ENCODE peak calls at places on chromosomes 12 and 14, in six cellular contexts. One of them, this sample, is unnamed.

GRCh38 chr12:102816816-102817434 is 100.1 kb downstream of the PAH start:
- DNase-seq in EH: peak
- DNase-seq in foreskin melanocyte: no peak
- DNase-seq in AG09319: no peak
- DNase-seq in left ventricle myocardium inferior: no peak
- DNase-seq in CMK: no peak
- DNase-seq in this sample: no peak

GRCh38 chr12:43675048-43675904 is 83.3 kb downstream of the PUS7L start:
- DNase-seq in EH: peak
- DNase-seq in foreskin melanocyte: no peak
- DNase-seq in AG09319: no peak
- DNase-seq in left ventricle myocardium inferior: no peak
- DNase-seq in CMK: no peak
- DNase-seq in this sample: no peak

GRCh38 chr12:92075425-92075891 is 70.2 kb downstream of the BTG1 start:
- DNase-seq in EH: peak
- DNase-seq in foreskin melanocyte: no peak
- DNase-seq in AG09319: no peak
- DNase-seq in left ventricle myocardium inferior: no peak
- DNase-seq in CMK: no peak
- DNase-seq in this sample: no peak

GRCh38 chr14:105589161-105589925 is 63.0 kb downstream of the TMEM121 start:
- DNase-seq in EH: no peak
- DNase-seq in foreskin melanocyte: no peak
- DNase-seq in AG09319: no peak
- DNase-seq in left ventricle myocardium inferior: no peak
- DNase-seq in CMK: no peak
- DNase-seq in this sample: no peak

GRCh38 chr12:116138380-116138779 is 139.1 kb downstream of the MED13L start:
- DNase-seq in EH: peak
- DNase-seq in foreskin melanocyte: no peak
- DNase-seq in AG09319: no peak
- DNase-seq in left ventricle myocardium inferior: no peak
- DNase-seq in CMK: no peak
- DNase-seq in this sample: no peak

GRCh38 chr12:16359512-16360491 is 12.4 kb downstream of the MGST1 start:
- DNase-seq in EH: peak
- DNase-seq in foreskin melanocyte: peak
- DNase-seq in AG09319: no peak
- DNase-seq in left ventricle myocardium inferior: peak
- DNase-seq in CMK: no peak
- DNase-seq in this sample: no peak

GRCh38 chr14:22112004-22112403 is 438.4 kb upstream of the OR4E1 start:
- DNase-seq in EH: no peak
- DNase-seq in foreskin melanocyte: no peak
- DNase-seq in AG09319: no peak
- DNase-seq in left ventricle myocardium inferior: no peak
- DNase-seq in CMK: no peak
- DNase-seq in this sample: no peak

GRCh38 chr12:110699591-110700445 is 10.9 kb upstream of the HVCN1 start:
- DNase-seq in EH: no peak
- DNase-seq in foreskin melanocyte: no peak
- DNase-seq in AG09319: no peak
- DNase-seq in left ventricle myocardium inferior: no peak
- DNase-seq in CMK: no peak
- DNase-seq in this sample: no peak

GRCh38 chr14:24259282-24260025 is 3.5 kb downstream of the TGM1 start:
- DNase-seq in EH: peak
- DNase-seq in foreskin melanocyte: no peak
- DNase-seq in AG09319: peak
- DNase-seq in left ventricle myocardium inferior: no peak
- DNase-seq in CMK: no peak
- DNase-seq in this sample: no peak